ENCODE peak calls at places on chromosome 6, in four cellular contexts. N is GM23248, W is lower leg skin, X is left ventricle myocardium superior. C is an unnamed sample.

GRCh38 chr6:45136495-45136894 is 191.6 kb upstream of the RUNX2 start:
- DNase-seq in W (no peak), N (no peak), X (no peak), C (no peak)

GRCh38 chr6:82385961-82386360 is 22.3 kb downstream of the TPBG start:
- DNase-seq in N (no peak), X (no peak), W (no peak), C (no peak)

GRCh38 chr6:162798546-162798945 is 70.8 kb downstream of the PACRG start:
- DNase-seq in W (no peak), N (no peak), X (no peak), C (no peak)

GRCh38 chr6:135382182-135382628 is 115.3 kb downstream of the AHI1 start:
- DNase-seq in N (no peak), X (no peak), W (no peak), C (no peak)

GRCh38 chr6:39861663-39862062 is 69.5 kb downstream of the DAAM2 start:
- DNase-seq in N (no peak), W (no peak), X (no peak), C (no peak)

GRCh38 chr6:122663981-122664380 is 53.8 kb downstream of the PKIB start:
- DNase-seq in X (no peak), N (no peak), W (no peak), C (no peak)

GRCh38 chr6:131173680-131174079 is 38.4 kb downstream of the AKAP7 start:
- DNase-seq in N (peak), X (no peak), W (no peak), C (no peak)

GRCh38 chr6:160387887-160388286 is 39.7 kb downstream of the SLC22A3 start:
- DNase-seq in X (no peak), N (no peak), W (no peak), C (no peak)

GRCh38 chr6:70292144-70292543 is 10.7 kb downstream of the COL9A1 start:
- DNase-seq in N (no peak), X (no peak), W (no peak), C (no peak)

GRCh38 chr6:14423955-14424354 is 306.4 kb downstream of the CD83 start:
- DNase-seq in X (no peak), W (no peak), N (no peak), C (no peak)

GRCh38 chr6:118285791-118286190 is 262.3 kb upstream of the PLN start:
- DNase-seq in N (no peak), W (no peak), X (no peak), C (no peak)

GRCh38 chr6:3651698-3652229 is 99.7 kb downstream of the PXDC1 start:
- DNase-seq in N (no peak), W (no peak), X (no peak), C (no peak)

GRCh38 chr6:1711136-1711535 is 101.4 kb downstream of the FOXC1 start:
- DNase-seq in X (no peak), W (peak), N (no peak), C (no peak)

GRCh38 chr6:170131351-170131750 is 159.5 kb downstream of the DLL1 start:
- DNase-seq in X (no peak), N (no peak), W (peak), C (no peak)

GRCh38 chr6:153150767-153151440 is 19.8 kb upstream of the RGS17 start:
- DNase-seq in N (no peak), W (no peak), X (no peak), C (peak)

GRCh38 chr6:111918825-111919224 is 45.6 kb upstream of the FYN start:
- DNase-seq in W (no peak), X (peak), N (peak), C (no peak)

GRCh38 chr6:136113736-136114173 is 136.4 kb downstream of the MTFR2 start:
- DNase-seq in N (peak), X (peak), W (peak), C (no peak)

GRCh38 chr6:53662457-53662856 is 3.1 kb downstream of the KLHL31 start:
- DNase-seq in X (no peak), N (no peak), W (no peak), C (no peak)

GRCh38 chr6:155528982-155529453 is 73.4 kb upstream of the NOX3 start:
- DNase-seq in W (no peak), X (no peak), N (peak), C (no peak)

GRCh38 chr6:3773696-3774298 is 22.3 kb upstream of the PXDC1 start:
- DNase-seq in N (peak), X (peak), W (peak), C (no peak)

GRCh38 chr6:108635505-108636226 is 74.9 kb downstream of the FOXO3 start:
- DNase-seq in N (no peak), W (no peak), X (no peak), C (no peak)

GRCh38 chr6:40930555-40930954 is 108.5 kb downstream of the UNC5CL start:
- DNase-seq in X (no peak), W (peak), N (peak), C (peak)

GRCh38 chr6:154039231-154039842 is at the start of gene OPRM1:
- DNase-seq in N (peak), X (peak), W (no peak), C (peak)

GRCh38 chr6:143902827-143903226 is 38.6 kb downstream of the ZC2HC1B start:
- DNase-seq in W (no peak), N (no peak), X (no peak), C (no peak)

GRCh38 chr6:73854998-73855718 is 159.2 kb downstream of the CD109 start:
- DNase-seq in X (no peak), W (no peak), N (peak), C (peak)

GRCh38 chr6:8743146-8743745 is 307.9 kb upstream of the SLC35B3 start:
- DNase-seq in W (no peak), X (no peak), N (no peak), C (no peak)

GRCh38 chr6:107115695-107116327 is 496 bp upstream of the BEND3 start:
- DNase-seq in N (peak), W (peak), X (peak), C (peak)

GRCh38 chr6:118746100-118746874 is 94.9 kb upstream of the CEP85L start:
- DNase-seq in N (no peak), W (no peak), X (no peak), C (no peak)

GRCh38 chr6:139327038-139327437 is 35.2 kb upstream of the TXLNB start:
- DNase-seq in X (no peak), N (no peak), W (no peak), C (no peak)

C was measured in HuH-7.